ENCODE peak calls at places on chromosomes 5 and 9, in eight cellular contexts. Q is HepG2, L is GM23338, K is endothelial cell of umbilical vein, A is HCT116, U is H1, D is GM12878, P is K562. M is an unnamed sample.

GRCh38 chr5:136924490-136924889 is 559.1 kb upstream of the TRPC7 start:
- DNase-seq in Q (no peak), L (peak; percentile 34), K (no peak), A (no peak), U (no peak), D (no peak), P (no peak), M (no peak)

GRCh38 chr5:121693864-121694263 is 157.8 kb upstream of the FTMT start:
- DNase-seq in Q (no peak), L (no peak), K (no peak), A (no peak), U (no peak), D (no peak), P (peak; percentile 25), M (no peak)

GRCh38 chr5:40071870-40072269 is 607.8 kb upstream of the PTGER4 start:
- DNase-seq in Q (no peak), L (no peak), K (peak; percentile 77), A (no peak), U (no peak), D (no peak), P (no peak), M (peak; percentile 74)

GRCh38 chr9:107033974-107034373 is 171.0 kb downstream of the ZNF462 start:
- DNase-seq in Q (no peak), L (no peak), K (no peak), A (no peak), U (no peak), D (peak; percentile 50), P (no peak), M (no peak)

GRCh38 chr9:126293522-126293889 is 33.1 kb upstream of the MVB12B start:
- DNase-seq in Q (no peak), L (peak; percentile 37), K (no peak), A (no peak), U (no peak), D (no peak), P (peak; percentile 15), M (no peak)

GRCh38 chr5:100877277-100877676 is 25.8 kb downstream of the ST8SIA4 start:
- DNase-seq in Q (no peak), L (no peak), K (peak; percentile 87), A (no peak), U (no peak), D (no peak), P (no peak), M (no peak)

GRCh38 chr5:14851067-14851422 is 20.5 kb downstream of the ANKH start:
- DNase-seq in Q (peak; percentile 42), L (no peak), K (no peak), A (no peak), U (no peak), D (no peak), P (no peak), M (no peak)

GRCh38 chr5:175443514-175444059 is 395 bp downstream of the DRD1 start:
- DNase-seq in Q (no peak), L (peak; percentile 44), K (no peak), A (no peak), U (no peak), D (no peak), P (no peak), M (no peak)

GRCh38 chr9:135666534-135667402 is 3.7 kb downstream of the LCN9 start:
- DNase-seq in Q (no peak), L (no peak), K (no peak), A (no peak), U (no peak), D (no peak), P (no peak), M (no peak)

GRCh38 chr5:34842554-34842953 is 3.6 kb downstream of the TTC23L start:
- DNase-seq in Q (no peak), L (no peak), K (no peak), A (no peak), U (no peak), D (no peak), P (no peak), M (no peak)

GRCh38 chr5:176812269-176813259 is 2.2 kb downstream of the UNC5A start:
- DNase-seq in Q (peak; percentile 39), L (peak; percentile 83), K (peak; percentile 30), A (no peak), U (no peak), D (no peak), P (peak; percentile 60), M (no peak)

GRCh38 chr5:143582869-143583268 is 179.4 kb upstream of the NR3C1 start:
- DNase-seq in Q (no peak), L (no peak), K (no peak), A (no peak), U (no peak), D (no peak), P (peak; percentile 7), M (no peak)

GRCh38 chr5:151703227-151703626 is 16.5 kb upstream of the SPARC start:
- DNase-seq in Q (no peak), L (no peak), K (no peak), A (no peak), U (no peak), D (peak; percentile 70), P (no peak), M (no peak)

GRCh38 chr9:87276851-87277251 is 220.8 kb upstream of the DAPK1 start:
- DNase-seq in Q (no peak), L (no peak), K (no peak), A (no peak), U (no peak), D (no peak), P (no peak), M (no peak)

GRCh38 chr9:34379334-34380033 is 2.8 kb upstream of the MYORG start:
- DNase-seq in Q (peak; percentile 82), L (peak; percentile 93), K (peak; percentile 85), A (peak; percentile 77), U (peak; percentile 80), D (peak; percentile 62), P (peak; percentile 86), M (peak; percentile 56)

GRCh38 chr9:117019242-117019641 is 332.1 kb downstream of the TRIM32 start:
- DNase-seq in Q (no peak), L (no peak), K (no peak), A (no peak), U (no peak), D (no peak), P (no peak), M (no peak)

GRCh38 chr5:74069741-74070140 is 443.7 kb downstream of the ARHGEF28 start:
- DNase-seq in Q (no peak), L (no peak), K (no peak), A (no peak), U (no peak), D (no peak), P (no peak), M (no peak)

GRCh38 chr5:57094753-57095683 is 78.8 kb upstream of the GPBP1 start:
- DNase-seq in Q (peak; percentile 22), L (peak; percentile 82), K (no peak), A (no peak), U (peak; percentile 15), D (no peak), P (peak; percentile 42), M (no peak)

GRCh38 chr9:79570449-79571308 is 1.1 kb upstream of the TLE4 start:
- DNase-seq in Q (no peak), L (peak; percentile 89), K (peak; percentile 34), A (no peak), U (peak; percentile 57), D (no peak), P (peak; percentile 16), M (no peak)
- TF ChIP-seq EZH2 in Q (no peak), L (no peak), K (no peak), A (no peak), U (no peak), D (no peak), P (no peak), M (no peak)

DNA sequence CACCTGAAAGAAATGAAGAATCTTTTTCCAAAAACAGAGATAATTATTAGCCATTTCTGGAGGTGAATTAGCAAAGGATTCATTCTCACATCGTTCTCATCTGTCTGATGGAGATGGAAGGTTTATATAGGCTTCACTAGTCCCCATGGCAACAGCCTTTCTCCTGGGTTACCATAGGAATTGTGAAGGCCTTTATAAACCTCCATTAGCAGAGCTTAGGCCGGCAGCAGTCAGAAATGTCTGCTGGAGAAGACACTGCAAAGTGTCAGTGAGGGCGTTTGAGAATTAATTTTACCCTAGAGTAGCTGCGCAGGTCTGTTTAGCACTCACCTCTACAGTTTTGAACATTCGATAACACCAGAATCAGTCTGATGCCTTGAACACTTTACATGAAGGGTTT is 290.4 kb upstream of the NR4A3 start:
- DNase-seq in Q (no peak), L (no peak), K (no peak), A (no peak), U (no peak), D (no peak), P (no peak), M (no peak)
- TF ChIP-seq POLR2AphosphoS5 in Q (no peak), L (no peak), K (no peak), A (no peak), U (no peak), D (no peak), P (no peak), M (no peak)

DNA sequence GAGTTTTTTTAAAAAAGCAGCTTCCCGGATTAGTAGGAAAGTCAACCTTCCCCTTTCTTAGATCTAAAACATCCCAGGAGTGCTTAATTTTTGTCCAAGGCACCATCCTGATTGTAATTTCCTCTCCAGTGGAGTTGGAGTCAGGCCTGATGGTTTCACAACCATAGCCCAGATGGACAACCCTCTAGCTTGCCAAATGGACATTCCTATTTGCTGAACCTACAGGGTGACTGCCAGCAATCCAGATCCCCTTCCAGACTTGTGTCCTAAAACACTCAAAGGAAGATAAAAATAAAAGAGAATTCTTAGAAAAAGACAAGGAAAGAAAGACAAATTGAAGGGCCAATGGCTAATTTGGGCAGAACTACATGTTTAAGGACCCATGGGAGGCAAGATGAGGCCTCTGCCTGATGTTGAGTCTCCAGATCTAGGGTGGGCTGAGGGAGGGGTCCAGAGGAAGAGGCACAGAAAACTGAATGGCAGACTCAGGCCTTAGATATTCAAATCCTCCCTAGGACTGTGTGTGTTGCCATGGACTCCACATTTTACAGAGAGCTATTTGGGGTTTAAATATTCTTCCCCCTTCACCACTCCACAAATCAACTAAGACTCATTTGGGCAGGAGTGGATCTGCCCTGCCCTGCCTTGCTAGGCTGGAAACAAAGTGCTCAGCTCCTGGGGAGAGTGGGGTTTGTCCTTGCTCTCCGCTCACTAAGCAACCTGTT is 38.5 kb upstream of the SLC44A1 start:
- DNase-seq in Q (no peak), L (no peak), K (no peak), A (no peak), U (no peak), D (no peak), P (no peak), M (no peak)
- H3K27ac ChIP-seq in Q (no peak overlapping the region), L (no peak overlapping the region), K (no peak overlapping the region), A (no peak overlapping the region), U (no peak overlapping the region), D (no peak overlapping the region), P (no peak overlapping the region), M (no peak overlapping the region)

DNA sequence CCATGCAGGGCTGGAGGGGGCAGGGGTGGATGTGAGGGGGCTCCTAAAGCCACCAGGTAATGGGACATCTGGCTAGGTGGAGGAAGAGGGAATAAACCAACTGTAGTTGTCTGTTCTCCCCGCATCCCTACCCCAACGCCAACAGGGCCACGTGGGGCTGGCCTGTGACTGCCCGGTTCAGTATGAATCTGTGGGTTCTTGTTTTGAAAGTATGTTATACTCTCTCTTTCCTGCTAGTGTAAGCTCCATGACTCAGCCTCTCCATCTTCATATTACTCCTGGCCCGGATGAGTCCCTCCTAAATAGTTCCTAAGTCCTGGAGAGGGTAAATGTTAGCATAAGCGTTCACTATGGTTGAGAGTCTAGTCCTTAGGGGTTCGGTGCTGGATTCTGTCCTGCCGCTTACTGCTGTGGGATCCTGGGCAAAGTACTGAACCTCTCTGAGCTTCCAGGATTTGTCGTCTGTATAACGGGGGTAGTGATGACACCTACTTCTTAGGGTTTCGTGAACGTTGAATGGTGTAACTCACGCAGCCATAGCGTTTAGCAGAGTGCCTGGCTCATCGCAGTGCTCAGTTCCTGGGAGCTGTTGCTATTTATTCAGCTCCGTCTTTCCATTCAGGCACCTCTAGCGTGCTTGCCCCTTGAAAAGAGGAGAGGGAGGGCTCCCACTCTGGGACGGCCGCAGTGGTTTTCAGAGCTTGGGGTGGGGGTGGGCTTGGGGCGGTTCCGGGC is 28.8 kb downstream of the LHX2 start:
- DNase-seq in Q (no peak), L (peak; percentile 45), K (no peak), A (no peak), U (no peak), D (no peak), P (no peak), M (no peak)
- TF ChIP-seq EZH2 in Q (no peak), L (no peak), K (no peak), A (no peak), U (peak; percentile 5), D (no peak), P (no peak), M (no peak)